ENCODE peak calls at places on chromosomes 11 and 22, in four cellular contexts. L is uterus, S is GM10248, Q is cardiac muscle cell. M is an unnamed sample.
A peak's percentile ranks its signal among the peaks of the same experiment; 100 is the strongest.

GRCh38 chr11:62882811-62883496 is 2.3 kb downstream of the SLC3A2 start:
- DNase-seq in L (no peak), S (no peak), Q (no peak), M (no peak)

GRCh38 chr11:13880719-13881118 is 81.8 kb upstream of the SPON1 start:
- DNase-seq in L (no peak), S (no peak), Q (no peak), M (no peak)

GRCh38 chr22:17968126-17968525 is 56.2 kb downstream of the MICAL3 start:
- DNase-seq in L (no peak), S (no peak), Q (no peak), M (no peak)

GRCh38 chr22:17379939-17380710 is 10.9 kb downstream of the CECR2 start:
- DNase-seq in L (no peak), S (no peak), Q (peak; percentile 40), M (no peak)

GRCh38 chr22:39478461-39478860 is 21.6 kb downstream of the MGAT3 start:
- DNase-seq in L (no peak), S (no peak), Q (peak; percentile 76), M (no peak)

GRCh38 chr22:44393066-44393465 is 80.3 kb upstream of the SHISAL1 start:
- DNase-seq in L (no peak), S (no peak), Q (no peak), M (no peak)

GRCh38 chr11:26953770-26954392 is 40.0 kb upstream of the FIBIN start:
- DNase-seq in L (no peak), S (no peak), Q (no peak), M (no peak)

GRCh38 chr11:65588199-65589054 is 7.2 kb downstream of the KCNK7 start:
- DNase-seq in L (no peak), S (peak; percentile 95), Q (peak; percentile 71), M (no peak)

GRCh38 chr11:3853935-3854659 is 1.4 kb upstream of the STIM1 start:
- DNase-seq in L (peak; percentile 28), S (no peak), Q (no peak), M (no peak)

GRCh38 chr11:102421262-102421661 is 31.3 kb downstream of the TMEM123 start:
- DNase-seq in L (no peak), S (no peak), Q (no peak), M (no peak)

GRCh38 chr11:103532133-103532788 is 423.0 kb downstream of the DYNC2H1 start:
- DNase-seq in L (no peak), S (no peak), Q (no peak), M (no peak)

GRCh38 chr11:17252704-17253103 is 23.8 kb upstream of the NUCB2 start:
- DNase-seq in L (no peak), S (no peak), Q (no peak), M (no peak)

GRCh38 chr11:3132831-3133455 is 32.2 kb downstream of the OSBPL5 start:
- DNase-seq in L (peak; percentile 14), S (no peak), Q (no peak), M (no peak)

GRCh38 chr11:27464155-27464759 is 8.3 kb downstream of the LGR4 start:
- DNase-seq in L (no peak), S (no peak), Q (no peak), M (no peak)

GRCh38 chr11:65931773-65932557 is 12.7 kb downstream of the DRAP1 start:
- DNase-seq in L (no peak), S (no peak), Q (no peak), M (no peak)

GRCh38 chr11:116654526-116654925 is 118.3 kb downstream of the BUD13 start:
- DNase-seq in L (no peak), S (no peak), Q (no peak), M (no peak)

GRCh38 chr22:48580481-48580970 is 1247.1 kb downstream of the BRD1 start:
- DNase-seq in L (no peak), S (no peak), Q (no peak), M (no peak)

GRCh38 chr11:128299132-128299726 is 288.1 kb downstream of the ETS1 start:
- DNase-seq in L (no peak), S (no peak), Q (no peak), M (no peak)

GRCh38 chr22:31920306-31920705 is 24.0 kb upstream of the YWHAH start:
- DNase-seq in L (no peak), S (no peak), Q (no peak), M (no peak)

GRCh38 chr11:104490182-104490581 is 326.2 kb upstream of the PDGFD start:
- DNase-seq in L (no peak), S (no peak), Q (no peak), M (no peak)

GRCh38 chr22:48824673-48825651 is 1002.7 kb downstream of the BRD1 start:
- DNase-seq in L (no peak), S (no peak), Q (no peak), M (no peak)

GRCh38 chr11:1337647-1338007 is 28.2 kb upstream of the TOLLIP start:
- DNase-seq in L (no peak), S (no peak), Q (no peak), M (no peak)

GRCh38 chr11:13850256-13851010 is 112.1 kb upstream of the SPON1 start:
- DNase-seq in L (no peak), S (no peak), Q (no peak), M (no peak)

GRCh38 chr22:29004647-29005371 is 56.8 kb downstream of the C22orf31 start:
- DNase-seq in L (peak; percentile 23), S (no peak), Q (peak; percentile 88), M (peak; percentile 14)

GRCh38 chr11:57597971-57598830 is 716 bp downstream of the SERPING1 start:
- DNase-seq in L (peak; percentile 91), S (no peak), Q (peak; percentile 74), M (peak; percentile 75)

GRCh38 chr11:7833527-7833926 is 36.8 kb upstream of the OR5P2 start:
- DNase-seq in L (no peak), S (no peak), Q (no peak), M (no peak)
- TF ChIP-seq CTCF in L (no peak), S (no peak), Q (no peak), M (no peak)

DNA sequence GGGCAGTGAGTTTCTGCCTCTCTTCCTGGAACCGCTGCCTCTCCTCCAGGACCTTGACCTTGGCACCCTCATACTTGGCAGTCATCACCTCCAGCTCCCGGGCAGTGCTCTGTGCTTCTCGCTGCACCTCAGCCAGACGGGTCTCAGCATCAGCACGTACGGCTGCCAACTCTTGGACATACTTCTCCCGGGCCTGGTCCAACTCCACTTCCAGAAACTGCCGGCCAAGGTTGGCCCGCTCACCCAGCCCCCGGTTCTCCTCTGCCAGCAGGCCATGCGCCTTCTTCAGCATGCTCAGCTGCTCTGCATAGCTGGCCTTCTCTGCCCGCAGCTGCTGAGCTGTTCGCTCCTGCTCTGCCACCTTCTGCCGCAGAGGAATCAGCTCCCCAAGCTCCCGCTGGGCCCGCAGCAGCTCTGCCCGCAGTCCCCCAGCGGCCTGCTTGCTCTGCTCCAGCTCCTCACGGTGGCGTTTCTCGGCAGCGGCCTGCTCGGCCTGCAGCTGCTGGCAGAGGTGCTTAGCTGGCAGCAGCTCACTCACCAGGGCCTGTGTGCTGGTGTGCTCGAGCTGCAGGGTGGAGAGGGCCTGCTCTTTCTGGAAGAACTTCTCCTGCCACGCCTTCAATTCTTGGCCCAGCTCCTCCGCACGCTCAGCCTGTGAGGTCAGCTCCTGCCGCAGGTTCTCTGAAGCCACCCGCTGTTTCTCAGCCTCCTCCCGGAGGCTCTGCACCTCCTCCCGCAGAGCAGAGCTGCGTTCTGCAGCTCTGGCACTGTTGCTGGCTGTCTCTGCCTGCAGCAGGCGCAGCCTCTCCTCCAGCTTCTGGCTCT is 14.4 kb downstream of the IL18BP start:
- DNase-seq in L (peak; percentile 81), S (no peak), Q (no peak), M (no peak)
- TF ChIP-seq CTCF in L (no peak), S (no peak), Q (no peak), M (no peak)

GRCh38 chr11:74487875-74488274 is 5.6 kb downstream of the LIPT2 start:
- DNase-seq in L (no peak), S (no peak), Q (no peak), M (no peak)
- TF ChIP-seq CTCF in L (no peak), S (no peak), Q (peak; percentile 8), M (peak; percentile 44)

GRCh38 chr11:18492888-18493287 is 33.9 kb downstream of the TSG101 start:
- DNase-seq in L (no peak), S (no peak), Q (peak; percentile 84), M (no peak)
- TF ChIP-seq CTCF in L (no peak), S (no peak), Q (no peak), M (no peak)

DNA sequence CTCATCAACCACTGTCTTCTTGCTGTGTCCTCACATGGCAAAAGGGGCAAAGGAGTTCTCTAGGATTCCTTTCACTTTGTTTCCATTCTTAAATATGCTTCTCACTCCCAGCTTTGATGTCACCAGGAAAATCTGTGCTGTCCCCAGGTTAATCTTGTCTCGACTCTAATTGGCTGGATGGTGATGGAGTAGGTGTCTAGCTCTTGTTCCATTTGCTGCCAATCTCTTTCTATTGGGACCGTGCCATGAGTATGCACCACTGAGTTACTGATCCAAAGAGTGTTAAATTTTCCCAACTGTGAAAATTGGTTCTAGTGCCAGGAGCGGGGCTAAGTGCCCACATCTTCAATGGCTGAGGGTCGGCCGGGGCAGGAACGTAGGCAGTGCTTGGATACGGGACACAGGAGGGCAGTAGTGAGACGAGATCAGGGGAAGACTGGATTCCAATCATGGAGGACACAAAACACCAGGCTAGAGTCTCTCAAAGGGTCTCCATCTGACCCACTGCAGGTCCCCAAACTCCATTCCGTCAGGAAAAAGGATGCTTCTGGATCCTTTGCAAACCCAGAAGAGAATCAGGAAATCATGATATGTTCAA is 47.7 kb upstream of the CSNK2A3 start:
- DNase-seq in L (no peak), S (peak; percentile 30), Q (no peak), M (no peak)
- TF ChIP-seq CTCF in L (no peak), S (no peak), Q (peak; percentile 11), M (peak; percentile 23)

DNA sequence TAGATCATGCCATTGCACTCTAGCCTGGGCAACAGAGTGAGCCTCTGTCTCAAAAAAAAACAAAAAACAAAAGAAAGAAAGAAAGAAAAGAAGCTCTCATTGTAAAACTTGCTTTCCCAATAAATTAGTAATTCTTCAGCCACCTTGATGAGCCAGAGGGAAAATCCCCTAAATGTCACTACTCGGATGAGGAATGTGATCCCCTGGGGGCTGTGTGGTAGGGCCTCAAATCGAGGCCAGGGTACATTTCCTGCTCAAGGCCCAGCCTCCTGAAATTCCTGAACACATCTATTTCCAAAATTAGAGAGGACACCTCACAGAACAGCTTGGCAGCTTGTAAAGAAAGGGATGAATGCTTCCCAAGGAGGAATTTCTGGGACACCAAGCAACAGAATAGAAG is 147.1 kb upstream of the SESN3 start:
- DNase-seq in L (no peak), S (no peak), Q (no peak), M (no peak)
- TF ChIP-seq CTCF in L (no peak), S (no peak), Q (no peak), M (no peak)

GRCh38 chr22:42396621-42397331 is 35.4 kb downstream of the NFAM1 start:
- DNase-seq in L (no peak), S (peak; percentile 55), Q (no peak), M (no peak)
- TF ChIP-seq CTCF in L (no peak), S (peak; percentile 15), Q (no peak), M (no peak)

M was measured in progenitor cell of endocrine pancreas.